ENCODE peak calls at places on chromosomes 3 and 15, in seven cellular contexts. Z is cardiac muscle cell, U is pancreas, G is AG09309, D is AG04450, T is fibroblast of the aortic adventitia, C is BE2C. N is an unnamed sample.
A peak's percentile ranks its signal among the peaks of the same experiment; 100 is the strongest.

GRCh38 chr3:79019137-79019923 is 748.5 kb downstream of the ROBO1 start:
- DNase-seq in Z (peak; percentile 96), C (peak; percentile 90), D (peak; percentile 77), U (peak; percentile 39), G (peak; percentile 74), T (peak; percentile 91), N (peak; percentile 76)

GRCh38 chr3:24258260-24258659 is 236.4 kb downstream of the THRB start:
- DNase-seq in C (no peak), D (no peak), U (no peak), G (no peak), T (no peak), Z (no peak), N (no peak)

GRCh38 chr3:24829011-24829581 is 334.4 kb upstream of the THRB start:
- DNase-seq in U (peak; percentile 33), G (no peak), T (no peak), D (no peak), Z (peak; percentile 13), C (peak; percentile 33), N (no peak)

GRCh38 chr3:189099505-189100290 is 72.1 kb upstream of the TPRG1 start:
- DNase-seq in C (no peak), D (no peak), U (no peak), T (peak; percentile 55), G (no peak), Z (peak; percentile 49), N (no peak)

GRCh38 chr15:99744142-99744541 is 10.9 kb upstream of the LYSMD4 start:
- DNase-seq in U (no peak), T (no peak), C (no peak), G (no peak), Z (no peak), D (no peak), N (no peak)

GRCh38 chr3:128279594-128279880 is 126.3 kb downstream of the EEFSEC start:
- DNase-seq in U (no peak), D (no peak), Z (no peak), G (no peak), T (no peak), C (no peak), N (no peak)

GRCh38 chr3:114252954-114253353 is 15.6 kb upstream of the ZNF80 start:
- DNase-seq in T (no peak), U (no peak), Z (peak; percentile 14), C (no peak), G (no peak), D (no peak), N (no peak)

GRCh38 chr3:192915724-192916123 is 1.9 kb downstream of the MB21D2 start:
- DNase-seq in Z (no peak), T (peak; percentile 31), C (no peak), U (no peak), G (no peak), D (no peak), N (no peak)

GRCh38 chr3:14117468-14118399 is 6.9 kb downstream of the CHCHD4 start:
- DNase-seq in G (no peak), Z (no peak), T (no peak), D (no peak), U (no peak), C (no peak), N (no peak)

GRCh38 chr15:40108855-40109735 is at the start of gene BMF:
- DNase-seq in U (peak; percentile 99), C (peak; percentile 100), Z (peak; percentile 100), T (peak; percentile 99), G (peak; percentile 95), D (peak; percentile 98), N (peak; percentile 99)
- TF ChIP-seq CTCF in U (no peak), C (peak; percentile 54), Z (peak; percentile 34), T (peak; percentile 39), G (peak; percentile 33), D (peak; percentile 43), N (peak; percentile 52)

GRCh38 chr3:71131893-71132314 is 451.6 kb downstream of the FOXP1 start:
- DNase-seq in C (no peak), D (no peak), U (no peak), T (no peak), Z (no peak), G (no peak), N (no peak)

GRCh38 chr3:71132995-71133730 is 450.4 kb downstream of the FOXP1 start:
- DNase-seq in Z (no peak), D (no peak), U (no peak), G (no peak), C (no peak), T (no peak), N (no peak)

GRCh38 chr3:71129611-71130515 is 453.7 kb downstream of the FOXP1 start:
- DNase-seq in U (no peak), D (no peak), Z (peak; percentile 60), C (no peak), G (no peak), T (peak; percentile 80), N (no peak)

GRCh38 chr3:71130516-71131384 is 452.8 kb downstream of the FOXP1 start:
- DNase-seq in D (peak; percentile 59), U (peak; percentile 36), C (peak; percentile 29), T (peak; percentile 82), Z (peak; percentile 89), G (peak; percentile 29), N (no peak)

DNA sequence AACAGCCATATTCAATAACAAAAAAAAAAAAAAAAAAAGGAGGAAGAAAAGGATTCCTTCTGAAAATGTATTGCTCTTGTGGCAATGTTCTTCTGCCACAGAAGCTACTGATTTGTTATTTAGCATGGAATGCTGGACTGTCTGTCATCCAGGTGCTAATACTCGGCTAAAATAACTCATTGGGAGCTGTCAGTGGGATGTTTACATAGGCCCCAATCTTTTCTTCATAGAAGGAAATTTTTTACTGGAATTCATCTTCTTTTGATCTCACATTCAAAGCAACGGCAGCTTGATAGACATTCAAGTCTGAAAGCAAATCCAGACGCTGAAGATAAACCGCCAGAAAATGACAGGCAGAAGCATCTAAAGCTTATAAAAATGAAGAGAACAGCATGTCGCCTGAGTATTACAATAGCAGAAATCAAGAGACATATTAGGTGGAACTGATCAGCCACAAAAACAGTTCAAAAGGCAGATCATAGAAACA is 452.1 kb downstream of the FOXP1 start:
- DNase-seq in T (no peak), D (no peak), G (no peak), U (no peak), C (no peak), Z (no peak), N (no peak)
- H3K4me3 ChIP-seq in T (no peak overlapping the region), D (no peak overlapping the region), G (no peak overlapping the region), U (no peak overlapping the region), C (no peak overlapping the region), Z (peak overlapping the region; percentile 6), N (no peak overlapping the region)

DNA sequence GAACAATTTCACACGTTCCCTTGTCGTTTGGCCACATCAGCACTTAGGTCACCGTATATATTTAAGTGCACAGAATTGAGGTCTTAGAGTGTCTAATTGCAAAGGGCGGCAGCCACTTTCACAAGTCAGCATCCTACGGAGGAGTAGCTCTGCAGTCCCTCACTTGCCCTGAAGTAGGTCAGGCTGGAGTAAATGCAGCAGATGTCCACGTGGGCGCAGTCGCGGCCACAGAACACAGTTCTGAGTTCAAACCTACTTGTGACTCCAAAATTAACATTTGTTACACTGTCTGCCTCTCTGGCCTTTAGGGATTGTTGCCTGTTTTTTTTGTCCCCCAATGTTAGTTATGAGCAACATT is 85.8 kb downstream of the PDCD6IP start:
- DNase-seq in D (no peak), U (no peak), G (no peak), C (no peak), Z (peak; percentile 46), T (peak; percentile 63), N (no peak)
- TF ChIP-seq CTCF in D (peak; percentile 6), U (no peak), G (peak; percentile 49), C (no peak), Z (peak; percentile 33), T (peak; percentile 76), N (no peak)

GRCh38 chr3:148227534-148227933 is 470.2 kb upstream of the AGTR1 start:
- DNase-seq in D (peak; percentile 15), C (no peak), Z (peak; percentile 11), T (peak; percentile 17), U (no peak), G (no peak), N (no peak)

GRCh38 chr3:148230473-148230872 is 467.2 kb upstream of the AGTR1 start:
- DNase-seq in G (no peak), Z (no peak), C (no peak), U (no peak), T (no peak), D (no peak), N (no peak)

GRCh38 chr3:148232409-148232808 is 465.3 kb upstream of the AGTR1 start:
- DNase-seq in C (no peak), G (no peak), Z (no peak), D (no peak), T (no peak), U (no peak), N (no peak)

GRCh38 chr3:148226246-148226645 is 471.5 kb upstream of the AGTR1 start:
- DNase-seq in D (no peak), C (peak; percentile 17), U (no peak), T (no peak), Z (no peak), G (no peak), N (no peak)

DNA sequence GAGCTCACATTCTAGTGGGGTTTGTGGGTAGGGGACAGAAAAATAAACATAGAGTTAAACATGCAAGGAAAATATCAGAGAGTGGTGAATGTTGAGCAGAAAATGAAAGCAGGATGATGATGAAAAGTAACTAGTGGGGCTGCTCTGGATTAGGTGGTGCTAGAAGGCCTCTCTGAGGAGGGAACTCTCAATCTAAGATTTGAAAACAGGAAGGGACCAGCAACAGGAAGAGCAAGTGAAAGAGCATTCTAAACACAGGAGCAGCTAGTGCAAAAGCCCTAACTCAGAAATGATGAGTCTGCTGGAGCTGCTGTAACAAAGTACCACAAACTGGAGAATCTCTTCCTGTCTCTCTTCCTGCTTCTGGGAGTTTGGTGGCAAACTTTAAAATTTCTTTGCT is 468.6 kb upstream of the AGTR1 start:
- DNase-seq in T (no peak), U (no peak), D (no peak), C (no peak), G (no peak), Z (no peak), N (no peak)
- H3K4me3 ChIP-seq in T (no peak overlapping the region), U (no peak overlapping the region), D (no peak overlapping the region), C (no peak overlapping the region), G (no peak overlapping the region), Z (no peak overlapping the region), N (no peak overlapping the region)

DNA sequence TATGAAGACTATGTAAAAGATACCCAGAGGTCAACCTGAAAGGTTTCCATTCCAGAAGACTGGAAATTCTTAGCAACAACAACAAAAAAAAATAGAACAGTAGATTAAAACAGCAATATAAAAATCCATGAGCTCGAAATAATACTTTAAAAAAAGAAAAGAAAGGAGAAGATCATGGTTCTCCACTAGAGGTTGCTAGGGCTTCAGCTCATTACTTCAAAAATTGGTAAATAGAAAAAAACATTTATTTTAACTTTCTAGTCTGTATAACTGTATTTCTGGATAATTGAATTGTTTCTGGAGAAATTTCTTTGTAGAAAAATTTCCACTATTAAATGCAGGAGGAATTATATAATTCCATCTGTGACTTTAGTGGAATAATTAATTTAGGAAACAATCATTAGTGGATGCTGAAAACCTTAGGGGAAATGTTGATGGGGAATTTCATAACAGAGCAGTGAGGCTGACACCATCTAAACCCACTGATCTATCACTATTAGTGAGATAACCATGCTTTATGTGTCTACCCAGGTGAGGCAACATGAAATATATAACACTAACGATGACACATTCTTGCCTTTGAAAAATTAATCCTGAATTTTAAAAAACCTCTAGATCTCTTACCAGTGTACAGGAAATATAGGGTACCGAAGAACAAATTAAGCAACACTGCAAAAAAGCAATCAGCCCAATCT is 62.5 kb upstream of the SNRK start:
- DNase-seq in Z (peak; percentile 40), T (peak; percentile 46), D (no peak), U (no peak), G (no peak), C (no peak), N (no peak)
- TF ChIP-seq CTCF in Z (peak; percentile 44), T (peak; percentile 59), D (peak; percentile 56), U (no peak), G (peak; percentile 45), C (no peak), N (peak; percentile 58)